ENCODE peak calls at places on chromosome 18, in seven cellular contexts. J is choroid plexus epithelial cell, Z is A549, I is stomach, K is endothelial cell of umbilical vein, O is hepatocyte, H is endodermal cell. R is an unnamed sample.

GRCh38 chr18:47772374-47773248 is 157.8 kb downstream of the SMAD2 start:
- DNase-seq in J (peak; percentile 78), Z (peak; percentile 72), I (peak; percentile 78), K (peak; percentile 76), O (peak; percentile 68), H (peak; percentile 96), R (no peak)

GRCh38 chr18:13548944-13549878 is 177.1 kb downstream of the FAM210A start:
- DNase-seq in J (no peak), Z (no peak), I (no peak), K (no peak), O (no peak), H (no peak), R (no peak)

GRCh38 chr18:11660691-11661090 is 28.4 kb upstream of the GNAL start:
- DNase-seq in J (no peak), Z (no peak), I (no peak), K (no peak), O (no peak), H (peak; percentile 26), R (no peak)

GRCh38 chr18:14912967-14913366 is 165.0 kb downstream of the ANKRD30B start:
- DNase-seq in J (no peak), Z (no peak), I (no peak), K (no peak), O (no peak), H (no peak), R (no peak)

GRCh38 chr18:56748698-56749268 is 97.6 kb downstream of the WDR7 start:
- DNase-seq in J (peak; percentile 72), Z (peak; percentile 23), I (no peak), K (peak; percentile 60), O (peak; percentile 61), H (no peak), R (no peak)

GRCh38 chr18:43882358-43882757 is 605.1 kb upstream of the SYT4 start:
- DNase-seq in J (peak; percentile 23), Z (no peak), I (no peak), K (no peak), O (no peak), H (peak; percentile 48), R (no peak)

GRCh38 chr18:2223859-2224258 is 347.4 kb downstream of the METTL4 start:
- DNase-seq in J (peak; percentile 76), Z (peak; percentile 16), I (no peak), K (peak; percentile 65), O (peak; percentile 58), H (peak; percentile 71), R (no peak)

GRCh38 chr18:74768096-74768495 is 170.4 kb downstream of the ZNF407 start:
- DNase-seq in J (no peak), Z (no peak), I (no peak), K (no peak), O (no peak), H (no peak), R (no peak)

GRCh38 chr18:55280515-55280914 is 307.5 kb downstream of the TCF4 start:
- DNase-seq in J (peak; percentile 42), Z (no peak), I (no peak), K (peak; percentile 51), O (no peak), H (no peak), R (no peak)

GRCh38 chr18:61432590-61432989 is 99.4 kb downstream of the CDH20 start:
- DNase-seq in J (no peak), Z (no peak), I (no peak), K (no peak), O (no peak), H (no peak), R (no peak)

GRCh38 chr18:48868468-48869466 is 82.0 kb downstream of the SMAD7 start:
- DNase-seq in J (peak; percentile 48), Z (peak; percentile 51), I (peak; percentile 37), K (no peak), O (peak; percentile 81), H (no peak), R (no peak)

GRCh38 chr18:23945416-23946079 is 69.0 kb upstream of the TTC39C start:
- DNase-seq in J (no peak), Z (no peak), I (no peak), K (no peak), O (no peak), H (no peak), R (no peak)

GRCh38 chr18:12657849-12658829 is at the start of gene SPIRE1:
- DNase-seq in J (peak; percentile 73), Z (peak; percentile 53), I (peak; percentile 76), K (peak; percentile 72), O (peak; percentile 85), H (peak; percentile 83), R (peak; percentile 75)

GRCh38 chr18:62518460-62519375 is 4.1 kb upstream of the ZCCHC2 start:
- DNase-seq in J (no peak), Z (no peak), I (no peak), K (no peak), O (no peak), H (no peak), R (no peak)

GRCh38 chr18:53906681-53907080 is 317.8 kb downstream of the MBD2 start:
- DNase-seq in J (peak; percentile 41), Z (no peak), I (no peak), K (no peak), O (no peak), H (no peak), R (no peak)

GRCh38 chr18:78610646-78611045 is 369.0 kb upstream of the SALL3 start:
- DNase-seq in J (no peak), Z (no peak), I (no peak), K (no peak), O (no peak), H (peak; percentile 24), R (no peak)

GRCh38 chr18:33716061-33716683 is 138.2 kb downstream of the ASXL3 start:
- DNase-seq in J (no peak), Z (no peak), I (no peak), K (no peak), O (no peak), H (no peak), R (no peak)

DNA sequence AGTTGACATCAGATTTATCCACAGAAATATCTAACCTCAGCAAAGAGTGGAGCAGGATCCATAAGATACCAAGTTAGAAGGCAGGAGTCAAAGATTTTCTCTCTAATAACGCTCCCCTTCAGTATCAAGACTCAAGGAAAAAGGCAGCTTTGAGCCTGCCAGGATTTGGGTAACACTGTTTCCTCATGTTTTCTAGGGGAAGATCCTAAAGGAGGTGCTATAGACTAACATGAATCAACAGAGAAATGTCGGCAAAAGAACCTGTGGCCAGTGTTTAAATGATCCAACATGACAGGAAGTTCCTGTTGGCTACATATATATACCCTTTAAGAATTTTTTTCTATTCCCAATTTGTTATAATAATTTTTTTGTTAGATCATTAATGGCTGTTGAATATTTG is 402.3 kb downstream of the TGIF1 start:
- DNase-seq in J (no peak), Z (no peak), I (no peak), K (no peak), O (no peak), H (no peak), R (no peak)
- TF ChIP-seq CTCF in J (no peak), Z (no peak), I (no peak), K (no peak), O (no peak), H (peak; percentile 28), R (no peak)

DNA sequence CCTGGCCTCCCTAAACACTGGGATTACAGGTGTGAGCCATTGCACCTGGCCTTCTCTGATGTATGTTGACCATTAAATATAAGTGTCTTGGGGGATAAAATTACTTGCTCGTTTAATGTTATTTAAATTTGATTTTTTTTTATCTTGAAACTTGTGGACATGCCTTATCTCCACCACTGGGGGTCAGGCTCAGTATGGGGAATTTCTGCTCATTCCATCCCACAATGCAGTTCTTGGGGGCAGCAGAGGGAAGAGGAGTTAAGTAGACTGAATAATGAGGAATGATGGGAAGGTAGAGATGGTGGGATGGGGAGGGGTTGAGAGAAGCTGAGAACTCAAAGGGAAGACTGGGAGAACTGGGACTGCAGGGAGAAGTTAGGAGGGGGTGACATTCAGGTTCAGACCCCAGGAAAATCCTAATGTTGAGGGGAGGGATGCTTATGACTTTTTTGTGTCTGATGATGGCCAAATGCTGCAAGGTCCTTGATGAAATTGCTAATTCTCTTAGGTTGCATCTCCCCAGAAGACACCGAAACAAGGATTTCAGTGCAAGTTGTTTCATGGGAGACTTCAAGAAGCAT is 174.2 kb downstream of the MIB1 start:
- DNase-seq in J (peak; percentile 88), Z (peak; percentile 61), I (no peak), K (peak; percentile 81), O (peak; percentile 78), H (peak; percentile 81), R (no peak)
- TF ChIP-seq CTCF in J (peak; percentile 83), Z (peak; percentile 52), I (peak; percentile 48), K (peak; percentile 66), O (peak; percentile 75), H (peak; percentile 89), R (peak; percentile 76)

DNA sequence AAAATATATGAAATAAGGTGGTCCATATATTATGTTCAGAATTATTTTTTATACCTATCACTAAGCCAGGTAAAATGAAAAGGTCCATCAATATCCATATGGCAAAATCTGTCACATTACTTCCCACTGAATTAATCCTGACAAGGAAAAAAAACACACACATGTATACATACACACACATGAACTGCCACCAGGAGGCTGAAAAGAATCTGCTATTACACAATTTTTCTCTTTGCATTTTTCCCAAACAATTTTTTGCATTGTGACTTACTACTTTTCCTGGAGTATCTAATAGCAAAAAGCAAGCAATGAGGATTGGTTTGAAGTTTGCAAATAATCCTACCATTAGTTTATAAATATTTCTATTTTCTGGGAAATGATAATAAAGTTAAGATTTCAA is 128.2 kb upstream of the CD226 start:
- DNase-seq in J (peak; percentile 38), Z (no peak), I (no peak), K (no peak), O (no peak), H (no peak), R (no peak)
- TF ChIP-seq CTCF in J (peak; percentile 44), Z (no peak), I (no peak), K (no peak), O (no peak), H (peak; percentile 39), R (peak; percentile 63)

GRCh38 chr18:60067426-60068210 is 167.8 kb downstream of the PMAIP1 start:
- DNase-seq in J (no peak), Z (no peak), I (no peak), K (no peak), O (no peak), H (peak; percentile 57), R (no peak)

GRCh38 chr18:60064271-60064670 is 164.5 kb downstream of the PMAIP1 start:
- DNase-seq in J (no peak), Z (no peak), I (no peak), K (no peak), O (no peak), H (no peak), R (no peak)

GRCh38 chr18:60066576-60066975 is 166.8 kb downstream of the PMAIP1 start:
- DNase-seq in J (no peak), Z (no peak), I (no peak), K (no peak), O (no peak), H (no peak), R (no peak)

GRCh38 chr18:60070631-60071030 is 170.8 kb downstream of the PMAIP1 start:
- DNase-seq in J (peak; percentile 60), Z (no peak), I (no peak), K (no peak), O (no peak), H (no peak), R (no peak)

GRCh38 chr18:60069145-60069544 is 169.3 kb downstream of the PMAIP1 start:
- DNase-seq in J (no peak), Z (no peak), I (no peak), K (no peak), O (no peak), H (no peak), R (no peak)
- TF ChIP-seq CTCF in J (peak; percentile 37), Z (no peak), I (no peak), K (no peak), O (no peak), H (peak; percentile 51), R (no peak)

GRCh38 chr18:9906407-9906955 is 7.3 kb upstream of the VAPA start:
- DNase-seq in J (no peak), Z (no peak), I (no peak), K (no peak), O (no peak), H (no peak), R (no peak)
- TF ChIP-seq CTCF in J (no peak), Z (no peak), I (no peak), K (no peak), O (no peak), H (no peak), R (no peak)

R was measured in type B pancreatic cell.